ENCODE peak calls at places on chromosomes 1 and 21, in six cellular contexts. E is AG04450, W is psoas muscle, G is K562, K is adrenal gland, S is breast epithelium. J is an unnamed sample. For H3K27me3, the result is how much of the 10 kb centered on the place peaks cover.

GRCh38 chr1:237640011-237640671 is 250.6 kb downstream of the ZP4 start:
- DNase-seq in E (no peak), W (no peak), G (no peak), K (no peak), S (no peak), J (no peak)

GRCh38 chr21:33247596-33247995 is 17.9 kb downstream of the IFNAR2 start:
- DNase-seq in E (no peak), W (no peak), G (no peak), K (no peak), S (no peak), J (no peak)

GRCh38 chr1:107794571-107794970 is 170.4 kb downstream of the VAV3 start:
- DNase-seq in E (no peak), W (no peak), G (no peak), K (no peak), S (no peak), J (no peak)

GRCh38 chr1:231196307-231196706 is 34.4 kb downstream of the TRIM67 start:
- DNase-seq in E (no peak), W (no peak), G (no peak), K (no peak), S (no peak), J (no peak)

GRCh38 chr1:74693473-74693872 is 19.9 kb upstream of the ERICH3 start:
- DNase-seq in E (no peak), W (no peak), G (no peak), K (no peak), S (no peak), J (no peak)

GRCh38 chr1:156794506-156795373 is 21.9 kb downstream of the SH2D2A start:
- DNase-seq in E (no peak), W (no peak), G (no peak), K (no peak), S (no peak), J (no peak)

GRCh38 chr1:96487961-96488360 is 233.6 kb upstream of the PTBP2 start:
- DNase-seq in E (no peak), W (no peak), G (no peak), K (no peak), S (peak), J (no peak)

GRCh38 chr21:39537571-39537970 is 75.2 kb upstream of the B3GALT5 start:
- DNase-seq in E (no peak), W (no peak), G (no peak), K (no peak), S (no peak), J (no peak)

DNA sequence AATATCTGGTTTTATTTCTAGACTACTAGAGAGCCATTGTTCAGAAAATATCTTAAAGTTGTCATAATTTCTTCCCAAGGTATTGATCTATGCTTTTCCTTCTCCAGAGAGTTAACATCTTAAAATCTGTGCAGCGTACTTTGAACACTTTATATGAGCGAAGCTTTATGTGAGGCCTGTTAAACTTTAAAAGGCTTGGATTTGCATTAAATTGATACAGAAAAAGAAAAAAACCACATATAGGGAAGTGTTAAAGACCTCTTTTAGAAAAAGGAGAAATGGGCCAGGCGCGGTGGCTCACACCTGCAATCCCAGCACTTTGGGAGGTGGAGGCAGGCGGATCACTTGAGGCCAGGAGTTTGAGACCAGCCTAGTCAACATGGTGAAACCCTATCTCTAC is 59.2 kb upstream of the MORC3 start:
- DNase-seq in E (no peak), W (no peak), G (no peak), K (no peak), S (no peak), J (no peak)
- TF ChIP-seq CTCF in E (no peak), W (no peak), G (no peak), K (no peak), S (no peak), J (no peak)

GRCh38 chr21:41558842-41559241 is 50.9 kb upstream of the TMPRSS2 start:
- DNase-seq in E (no peak), W (no peak), G (no peak), K (no peak), S (no peak), J (no peak)

GRCh38 chr21:41560701-41561158 is 52.8 kb upstream of the TMPRSS2 start:
- DNase-seq in E (no peak), W (no peak), G (no peak), K (no peak), S (no peak), J (no peak)

GRCh38 chr21:41559658-41560599 is 52.0 kb upstream of the TMPRSS2 start:
- DNase-seq in E (no peak), W (no peak), G (no peak), K (no peak), S (no peak), J (no peak)

GRCh38 chr21:41562101-41563000 is 54.4 kb upstream of the TMPRSS2 start:
- DNase-seq in E (no peak), W (no peak), G (no peak), K (no peak), S (no peak), J (peak)

GRCh38 chr21:41561701-41562100 is 53.7 kb upstream of the TMPRSS2 start:
- DNase-seq in E (no peak), W (no peak), G (no peak), K (no peak), S (no peak), J (no peak)
- H3K27me3 ChIP-seq in E (under half), W (under half), G (under half), K (under half), S (under half), J (under half)

GRCh38 chr1:204445860-204446412 is 34.3 kb upstream of the PPP1R15B start:
- DNase-seq in E (no peak), W (peak), G (peak), K (no peak), S (no peak), J (no peak)
- TF ChIP-seq CTCF in E (peak), W (no peak), G (peak), K (no peak), S (no peak), J (no peak)

GRCh38 chr1:110201157-110201825 is 8.8 kb upstream of the KCNC4 start:
- DNase-seq in E (no peak), W (no peak), G (no peak), K (no peak), S (no peak), J (no peak)
- H3K27me3 ChIP-seq in E (under half), W (under half), G (under half), K (under half), S (under half), J (under half)

GRCh38 chr21:34509151-34509550 is 2.9 kb downstream of the KCNE1 start:
- DNase-seq in E (no peak), W (no peak), G (no peak), K (no peak), S (no peak), J (no peak)
- TF ChIP-seq CTCF in E (peak), W (no peak), G (peak), K (no peak), S (no peak), J (peak)

DNA sequence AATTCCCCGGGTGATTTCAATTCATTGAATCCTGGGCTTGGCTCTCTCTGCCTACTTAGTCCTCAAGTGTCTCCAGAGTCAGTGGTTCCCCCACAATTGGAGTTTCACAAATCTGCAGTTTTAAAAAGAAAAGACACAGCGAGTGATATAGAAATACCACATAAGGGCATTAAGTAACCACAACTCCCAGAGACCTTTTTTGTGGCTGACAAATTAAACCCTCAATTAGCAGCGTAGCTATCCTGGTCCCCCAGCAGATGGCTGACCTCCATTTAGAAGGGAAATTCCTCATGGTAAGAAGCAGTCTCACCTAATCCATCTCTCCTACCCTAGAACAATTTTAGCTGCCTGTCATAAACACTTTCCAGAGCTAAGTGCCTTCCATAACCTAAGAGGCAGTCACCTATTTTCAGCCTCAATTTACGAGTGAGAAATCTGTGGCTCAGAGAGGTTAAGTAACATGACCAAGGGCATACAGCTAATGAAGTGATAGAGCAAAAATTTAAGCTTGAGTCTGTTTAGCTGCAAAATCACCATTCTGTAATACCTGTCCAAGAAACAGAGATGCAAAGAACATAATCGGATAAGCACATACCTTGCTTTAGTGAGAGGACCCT is 56.0 kb upstream of the NBPF3 start:
- DNase-seq in E (no peak), W (no peak), G (no peak), K (no peak), S (no peak), J (no peak)
- H3K27me3 ChIP-seq in E (under half), W (under half), G (under half), K (under half), S (under half), J (under half)

DNA sequence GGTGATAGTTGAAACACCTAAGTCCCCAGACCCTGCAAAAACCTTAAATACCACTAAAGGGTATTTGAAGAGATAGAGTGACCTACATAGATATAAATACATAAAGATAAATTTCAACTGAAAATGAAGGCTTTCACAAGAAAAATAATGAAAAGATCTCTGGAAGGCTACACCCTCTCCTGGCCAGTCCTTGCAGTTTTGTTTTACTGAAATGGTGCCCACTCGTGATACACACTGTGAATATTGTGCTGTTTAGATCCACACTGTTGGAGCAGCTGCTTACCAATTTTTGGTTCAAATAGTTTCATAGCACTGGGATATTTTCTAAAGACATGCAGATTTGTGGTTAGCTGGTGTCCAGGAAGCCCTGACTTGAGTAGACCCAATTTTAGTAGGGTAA is 31.5 kb upstream of the RNF187 start:
- DNase-seq in E (no peak), W (no peak), G (no peak), K (no peak), S (no peak), J (no peak)
- TF ChIP-seq CTCF in E (peak), W (no peak), G (peak), K (peak), S (no peak), J (no peak)

DNA sequence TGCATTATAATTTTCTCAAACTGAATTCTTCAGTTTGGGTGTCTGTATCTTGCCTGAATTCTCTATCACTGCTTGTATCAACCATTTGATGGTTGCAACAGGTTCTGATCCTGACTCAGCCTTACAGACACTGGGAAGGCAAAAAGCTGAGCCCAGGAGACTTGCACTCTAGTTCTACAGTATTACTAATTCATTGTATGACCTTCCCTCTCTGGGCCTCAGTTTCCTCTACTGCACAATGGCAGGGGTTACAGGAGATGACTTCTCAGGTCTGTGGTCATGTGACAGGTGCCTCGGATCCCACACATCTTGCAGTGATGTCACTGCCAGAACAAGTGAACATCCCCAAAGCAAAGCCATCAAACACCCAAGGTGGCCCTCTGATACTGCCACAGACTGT is 38.7 kb downstream of the RRAGC start:
- DNase-seq in E (no peak), W (no peak), G (no peak), K (no peak), S (no peak), J (no peak)
- H3K27me3 ChIP-seq in E (half or more), W (under half), G (under half), K (under half), S (under half), J (under half)

GRCh38 chr1:184354719-184355118 is 32.1 kb upstream of the C1orf21 start:
- DNase-seq in E (no peak), W (no peak), G (no peak), K (no peak), S (no peak), J (no peak)

GRCh38 chr1:184351416-184351975 is 35.3 kb upstream of the C1orf21 start:
- DNase-seq in E (no peak), W (no peak), G (no peak), K (no peak), S (no peak), J (no peak)

GRCh38 chr1:184350573-184350972 is 36.3 kb upstream of the C1orf21 start:
- DNase-seq in E (no peak), W (no peak), G (no peak), K (no peak), S (no peak), J (no peak)
- TF ChIP-seq CTCF in E (no peak), W (no peak), G (no peak), K (no peak), S (no peak), J (no peak)

GRCh38 chr1:93471911-93472310 is 24.0 kb downstream of the FNBP1L start:
- DNase-seq in E (peak), W (no peak), G (no peak), K (peak), S (no peak), J (no peak)
- H3K27me3 ChIP-seq in E (under half), W (under half), G (under half), K (under half), S (under half), J (under half)